ENCODE peak calls at places on chromosomes 5 and 9, in four cellular contexts. X, R, V and K are unnamed samples.

GRCh38 chr5:115398726-115399125 is 102.3 kb upstream of the CCDC112 start:
- DNase-seq in X (no peak), R (no peak), V (peak), K (no peak)

GRCh38 chr5:124649548-124650501 is 96.6 kb downstream of the ZNF608 start:
- DNase-seq in X (peak), R (peak), V (peak), K (peak)

GRCh38 chr5:82387041-82387818 is 109.1 kb upstream of the RPS23 start:
- DNase-seq in V (peak), X (no peak), R (no peak), K (no peak)

GRCh38 chr9:87613265-87614111 is 112.4 kb upstream of the CTSL start:
- DNase-seq in R (no peak), X (no peak), V (no peak), K (no peak)

GRCh38 chr9:96442491-96442890 is 7.5 kb upstream of the HABP4 start:
- DNase-seq in R (no peak), V (no peak), X (no peak), K (no peak)

GRCh38 chr5:98414938-98415337 is 358.5 kb upstream of the RGMB start:
- DNase-seq in V (peak), X (no peak), R (peak), K (no peak)

GRCh38 chr5:172119921-172120688 is 67.9 kb downstream of the STK10 start:
- DNase-seq in V (no peak), X (no peak), R (no peak), K (no peak)

GRCh38 chr5:36596247-36596646 is 10.2 kb upstream of the SLC1A3 start:
- DNase-seq in R (no peak), X (no peak), V (no peak), K (no peak)

GRCh38 chr9:135343733-135344522 is 135.7 kb upstream of the PPP1R26 start:
- DNase-seq in X (peak), R (peak), V (no peak), K (peak)

GRCh38 chr9:105964171-105964570 is 269.8 kb downstream of the TMEM38B start:
- DNase-seq in X (no peak), R (no peak), V (no peak), K (no peak)

GRCh38 chr5:96794757-96795156 is 13.0 kb downstream of the ERAP1 start:
- DNase-seq in V (no peak), R (no peak), X (no peak), K (peak)

GRCh38 chr5:103041071-103041676 is 78.8 kb downstream of the GIN1 start:
- DNase-seq in X (no peak), R (peak), V (no peak), K (no peak)

GRCh38 chr5:14397717-14398116 is 183.9 kb upstream of the OTULINL start:
- DNase-seq in V (peak), R (no peak), X (no peak), K (no peak)

GRCh38 chr5:53063176-53063575 is 46.4 kb downstream of the MOCS2 start:
- DNase-seq in V (no peak), X (no peak), R (no peak), K (no peak)

GRCh38 chr5:174119386-174119785 is 73.9 kb downstream of the NSG2 start:
- DNase-seq in R (no peak), X (no peak), V (no peak), K (no peak)

GRCh38 chr9:124202447-124202971 is 55.2 kb upstream of the NEK6 start:
- DNase-seq in X (peak), V (no peak), R (peak), K (no peak)

GRCh38 chr5:34863947-34864346 is 25.0 kb downstream of the TTC23L start:
- DNase-seq in X (no peak), R (no peak), V (no peak), K (no peak)

GRCh38 chr9:114968710-114969109 is 38.3 kb upstream of the TNFSF8 start:
- DNase-seq in R (peak), X (no peak), V (no peak), K (no peak)